ENCODE peak calls at places on chromosomes 11 and 22, in eight cellular contexts. One of them, this sample, is unnamed.

GRCh38 chr22:18954333-18954732 is 18.2 kb upstream of the PRODH start:
- DNase-seq in KBM-7: peak
- DNase-seq in NCI-H1092: peak
- DNase-seq in nephron progenitor cell: peak
- DNase-seq in activated CD8-positive, alpha-beta memory T cell treated with anti-CD3 and anti-CD28 coated beads, Interleukin-2, amount 50 U/mL, for 48 hours: peak
- DNase-seq in HFF-Myc: no peak
- DNase-seq in RPMI7951: peak
- DNase-seq in neural progenitor cell: peak
- DNase-seq in this sample: peak

GRCh38 chr11:111911563-111912401 is at the start of gene CRYAB:
- DNase-seq in neural progenitor cell: peak
- DNase-seq in nephron progenitor cell: peak
- DNase-seq in RPMI7951: peak
- DNase-seq in NCI-H1092: no peak
- DNase-seq in activated CD8-positive, alpha-beta memory T cell treated with anti-CD3 and anti-CD28 coated beads, Interleukin-2, amount 50 U/mL, for 48 hours: no peak
- DNase-seq in HFF-Myc: peak
- DNase-seq in KBM-7: no peak
- DNase-seq in this sample: peak

GRCh38 chr11:18633256-18634139 is 644 bp downstream of the SPTY2D1 start:
- DNase-seq in HFF-Myc: peak
- DNase-seq in NCI-H1092: no peak
- DNase-seq in KBM-7: peak
- DNase-seq in activated CD8-positive, alpha-beta memory T cell treated with anti-CD3 and anti-CD28 coated beads, Interleukin-2, amount 50 U/mL, for 48 hours: no peak
- DNase-seq in neural progenitor cell: no peak
- DNase-seq in RPMI7951: peak
- DNase-seq in nephron progenitor cell: peak
- DNase-seq in this sample: no peak

GRCh38 chr11:44753965-44754645 is 27.3 kb downstream of the TSPAN18 start:
- DNase-seq in neural progenitor cell: no peak
- DNase-seq in RPMI7951: no peak
- DNase-seq in activated CD8-positive, alpha-beta memory T cell treated with anti-CD3 and anti-CD28 coated beads, Interleukin-2, amount 50 U/mL, for 48 hours: no peak
- DNase-seq in NCI-H1092: no peak
- DNase-seq in KBM-7: no peak
- DNase-seq in nephron progenitor cell: no peak
- DNase-seq in HFF-Myc: no peak
- DNase-seq in this sample: no peak

GRCh38 chr11:12118940-12119339 is 8.6 kb downstream of the MICAL2 start:
- DNase-seq in HFF-Myc: no peak
- DNase-seq in RPMI7951: no peak
- DNase-seq in neural progenitor cell: no peak
- DNase-seq in activated CD8-positive, alpha-beta memory T cell treated with anti-CD3 and anti-CD28 coated beads, Interleukin-2, amount 50 U/mL, for 48 hours: no peak
- DNase-seq in nephron progenitor cell: peak
- DNase-seq in KBM-7: peak
- DNase-seq in NCI-H1092: no peak
- DNase-seq in this sample: no peak

GRCh38 chr11:132464939-132465338 is 1067.4 kb downstream of the OPCML start:
- DNase-seq in RPMI7951: no peak
- DNase-seq in NCI-H1092: no peak
- DNase-seq in KBM-7: no peak
- DNase-seq in HFF-Myc: no peak
- DNase-seq in activated CD8-positive, alpha-beta memory T cell treated with anti-CD3 and anti-CD28 coated beads, Interleukin-2, amount 50 U/mL, for 48 hours: no peak
- DNase-seq in neural progenitor cell: no peak
- DNase-seq in nephron progenitor cell: no peak
- DNase-seq in this sample: no peak

GRCh38 chr11:125457814-125458343 is 38.2 kb downstream of the FEZ1 start:
- DNase-seq in HFF-Myc: no peak
- DNase-seq in neural progenitor cell: no peak
- DNase-seq in activated CD8-positive, alpha-beta memory T cell treated with anti-CD3 and anti-CD28 coated beads, Interleukin-2, amount 50 U/mL, for 48 hours: no peak
- DNase-seq in RPMI7951: peak
- DNase-seq in NCI-H1092: no peak
- DNase-seq in nephron progenitor cell: peak
- DNase-seq in KBM-7: no peak
- DNase-seq in this sample: peak

GRCh38 chr11:122440783-122441701 is 214.5 kb upstream of the UBASH3B start:
- DNase-seq in HFF-Myc: no peak
- DNase-seq in KBM-7: no peak
- DNase-seq in activated CD8-positive, alpha-beta memory T cell treated with anti-CD3 and anti-CD28 coated beads, Interleukin-2, amount 50 U/mL, for 48 hours: no peak
- DNase-seq in RPMI7951: no peak
- DNase-seq in NCI-H1092: peak
- DNase-seq in neural progenitor cell: peak
- DNase-seq in nephron progenitor cell: peak
- DNase-seq in this sample: peak

GRCh38 chr22:22573047-22573889 is 14.2 kb upstream of the PRAME start:
- DNase-seq in HFF-Myc: no peak
- DNase-seq in NCI-H1092: no peak
- DNase-seq in RPMI7951: peak
- DNase-seq in activated CD8-positive, alpha-beta memory T cell treated with anti-CD3 and anti-CD28 coated beads, Interleukin-2, amount 50 U/mL, for 48 hours: peak
- DNase-seq in KBM-7: no peak
- DNase-seq in nephron progenitor cell: no peak
- DNase-seq in neural progenitor cell: no peak
- DNase-seq in this sample: no peak

GRCh38 chr11:133928628-133929059 is 28.1 kb downstream of the IGSF9B start:
- DNase-seq in neural progenitor cell: no peak
- DNase-seq in NCI-H1092: no peak
- DNase-seq in RPMI7951: peak
- DNase-seq in HFF-Myc: no peak
- DNase-seq in activated CD8-positive, alpha-beta memory T cell treated with anti-CD3 and anti-CD28 coated beads, Interleukin-2, amount 50 U/mL, for 48 hours: peak
- DNase-seq in KBM-7: peak
- DNase-seq in nephron progenitor cell: no peak
- DNase-seq in this sample: no peak

GRCh38 chr22:44363214-44363979 is 50.6 kb upstream of the SHISAL1 start:
- DNase-seq in NCI-H1092: no peak
- DNase-seq in RPMI7951: peak
- DNase-seq in nephron progenitor cell: no peak
- DNase-seq in HFF-Myc: peak
- DNase-seq in KBM-7: no peak
- DNase-seq in neural progenitor cell: no peak
- DNase-seq in activated CD8-positive, alpha-beta memory T cell treated with anti-CD3 and anti-CD28 coated beads, Interleukin-2, amount 50 U/mL, for 48 hours: no peak
- DNase-seq in this sample: no peak

GRCh38 chr11:2913029-2913431 is 16.2 kb downstream of the PHLDA2 start:
- DNase-seq in RPMI7951: peak
- DNase-seq in activated CD8-positive, alpha-beta memory T cell treated with anti-CD3 and anti-CD28 coated beads, Interleukin-2, amount 50 U/mL, for 48 hours: no peak
- DNase-seq in KBM-7: no peak
- DNase-seq in NCI-H1092: no peak
- DNase-seq in neural progenitor cell: no peak
- DNase-seq in HFF-Myc: no peak
- DNase-seq in nephron progenitor cell: no peak
- DNase-seq in this sample: peak

GRCh38 chr22:30801695-30802094 is 107.0 kb downstream of the OSBP2 start:
- DNase-seq in HFF-Myc: no peak
- DNase-seq in NCI-H1092: no peak
- DNase-seq in activated CD8-positive, alpha-beta memory T cell treated with anti-CD3 and anti-CD28 coated beads, Interleukin-2, amount 50 U/mL, for 48 hours: no peak
- DNase-seq in neural progenitor cell: no peak
- DNase-seq in RPMI7951: no peak
- DNase-seq in KBM-7: no peak
- DNase-seq in nephron progenitor cell: no peak
- DNase-seq in this sample: no peak

GRCh38 chr22:23305321-23305910 is 125.1 kb downstream of the BCR start:
- DNase-seq in NCI-H1092: no peak
- DNase-seq in nephron progenitor cell: no peak
- DNase-seq in KBM-7: no peak
- DNase-seq in HFF-Myc: no peak
- DNase-seq in neural progenitor cell: no peak
- DNase-seq in activated CD8-positive, alpha-beta memory T cell treated with anti-CD3 and anti-CD28 coated beads, Interleukin-2, amount 50 U/mL, for 48 hours: no peak
- DNase-seq in RPMI7951: peak
- DNase-seq in this sample: no peak

GRCh38 chr11:13073119-13073981 is 64.2 kb downstream of the RASSF10 start:
- DNase-seq in neural progenitor cell: no peak
- DNase-seq in nephron progenitor cell: no peak
- DNase-seq in RPMI7951: peak
- DNase-seq in activated CD8-positive, alpha-beta memory T cell treated with anti-CD3 and anti-CD28 coated beads, Interleukin-2, amount 50 U/mL, for 48 hours: no peak
- DNase-seq in KBM-7: no peak
- DNase-seq in NCI-H1092: no peak
- DNase-seq in HFF-Myc: no peak
- DNase-seq in this sample: no peak

GRCh38 chr22:35135165-35135564 is 69.2 kb downstream of the ISX start:
- DNase-seq in nephron progenitor cell: no peak
- DNase-seq in neural progenitor cell: peak
- DNase-seq in NCI-H1092: peak
- DNase-seq in KBM-7: no peak
- DNase-seq in RPMI7951: peak
- DNase-seq in HFF-Myc: no peak
- DNase-seq in activated CD8-positive, alpha-beta memory T cell treated with anti-CD3 and anti-CD28 coated beads, Interleukin-2, amount 50 U/mL, for 48 hours: no peak
- DNase-seq in this sample: peak

GRCh38 chr22:22981670-22982571 is 88.4 kb upstream of the GNAZ start:
- DNase-seq in NCI-H1092: no peak
- DNase-seq in KBM-7: no peak
- DNase-seq in activated CD8-positive, alpha-beta memory T cell treated with anti-CD3 and anti-CD28 coated beads, Interleukin-2, amount 50 U/mL, for 48 hours: no peak
- DNase-seq in neural progenitor cell: no peak
- DNase-seq in nephron progenitor cell: no peak
- DNase-seq in HFF-Myc: no peak
- DNase-seq in RPMI7951: no peak
- DNase-seq in this sample: no peak

GRCh38 chr11:59957094-59957493 is 6.7 kb upstream of the OOSP4A start:
- DNase-seq in KBM-7: no peak
- DNase-seq in NCI-H1092: no peak
- DNase-seq in neural progenitor cell: no peak
- DNase-seq in activated CD8-positive, alpha-beta memory T cell treated with anti-CD3 and anti-CD28 coated beads, Interleukin-2, amount 50 U/mL, for 48 hours: no peak
- DNase-seq in HFF-Myc: no peak
- DNase-seq in RPMI7951: no peak
- DNase-seq in nephron progenitor cell: no peak
- DNase-seq in this sample: no peak

GRCh38 chr11:17792161-17792560 is 57.6 kb downstream of the KCNC1 start:
- DNase-seq in RPMI7951: no peak
- DNase-seq in HFF-Myc: no peak
- DNase-seq in activated CD8-positive, alpha-beta memory T cell treated with anti-CD3 and anti-CD28 coated beads, Interleukin-2, amount 50 U/mL, for 48 hours: no peak
- DNase-seq in NCI-H1092: no peak
- DNase-seq in nephron progenitor cell: no peak
- DNase-seq in KBM-7: no peak
- DNase-seq in neural progenitor cell: no peak
- DNase-seq in this sample: no peak

GRCh38 chr11:14073821-14074529 is 111.5 kb downstream of the SPON1 start:
- DNase-seq in HFF-Myc: no peak
- DNase-seq in nephron progenitor cell: no peak
- DNase-seq in neural progenitor cell: peak
- DNase-seq in KBM-7: no peak
- DNase-seq in activated CD8-positive, alpha-beta memory T cell treated with anti-CD3 and anti-CD28 coated beads, Interleukin-2, amount 50 U/mL, for 48 hours: no peak
- DNase-seq in NCI-H1092: no peak
- DNase-seq in RPMI7951: no peak
- DNase-seq in this sample: no peak

GRCh38 chr11:42598341-42598740 is 713.5 kb upstream of the API5 start:
- DNase-seq in activated CD8-positive, alpha-beta memory T cell treated with anti-CD3 and anti-CD28 coated beads, Interleukin-2, amount 50 U/mL, for 48 hours: no peak
- DNase-seq in HFF-Myc: no peak
- DNase-seq in neural progenitor cell: no peak
- DNase-seq in nephron progenitor cell: no peak
- DNase-seq in KBM-7: no peak
- DNase-seq in RPMI7951: no peak
- DNase-seq in NCI-H1092: no peak
- DNase-seq in this sample: no peak

GRCh38 chr11:76805206-76805913 is 22.2 kb downstream of the TSKU start:
- DNase-seq in NCI-H1092: no peak
- DNase-seq in nephron progenitor cell: no peak
- DNase-seq in KBM-7: peak
- DNase-seq in HFF-Myc: no peak
- DNase-seq in activated CD8-positive, alpha-beta memory T cell treated with anti-CD3 and anti-CD28 coated beads, Interleukin-2, amount 50 U/mL, for 48 hours: peak
- DNase-seq in RPMI7951: peak
- DNase-seq in neural progenitor cell: no peak
- DNase-seq in this sample: peak

GRCh38 chr11:70314730-70315129 is 44.2 kb downstream of the PPFIA1 start:
- DNase-seq in NCI-H1092: no peak
- DNase-seq in neural progenitor cell: no peak
- DNase-seq in RPMI7951: no peak
- DNase-seq in activated CD8-positive, alpha-beta memory T cell treated with anti-CD3 and anti-CD28 coated beads, Interleukin-2, amount 50 U/mL, for 48 hours: no peak
- DNase-seq in HFF-Myc: no peak
- DNase-seq in nephron progenitor cell: no peak
- DNase-seq in KBM-7: peak
- DNase-seq in this sample: no peak

GRCh38 chr11:14132312-14132711 is 169.8 kb downstream of the SPON1 start:
- DNase-seq in NCI-H1092: no peak
- DNase-seq in HFF-Myc: no peak
- DNase-seq in neural progenitor cell: no peak
- DNase-seq in RPMI7951: no peak
- DNase-seq in nephron progenitor cell: no peak
- DNase-seq in activated CD8-positive, alpha-beta memory T cell treated with anti-CD3 and anti-CD28 coated beads, Interleukin-2, amount 50 U/mL, for 48 hours: no peak
- DNase-seq in KBM-7: no peak
- DNase-seq in this sample: no peak

GRCh38 chr22:17105143-17106129 is 15.7 kb downstream of the TMEM121B start:
- DNase-seq in nephron progenitor cell: no peak
- DNase-seq in activated CD8-positive, alpha-beta memory T cell treated with anti-CD3 and anti-CD28 coated beads, Interleukin-2, amount 50 U/mL, for 48 hours: no peak
- DNase-seq in RPMI7951: no peak
- DNase-seq in HFF-Myc: no peak
- DNase-seq in NCI-H1092: no peak
- DNase-seq in neural progenitor cell: no peak
- DNase-seq in KBM-7: no peak
- DNase-seq in this sample: peak

GRCh38 chr11:19907008-19907579 is 194.5 kb downstream of the NAV2 start:
- DNase-seq in nephron progenitor cell: no peak
- DNase-seq in RPMI7951: no peak
- DNase-seq in neural progenitor cell: no peak
- DNase-seq in HFF-Myc: no peak
- DNase-seq in NCI-H1092: no peak
- DNase-seq in activated CD8-positive, alpha-beta memory T cell treated with anti-CD3 and anti-CD28 coated beads, Interleukin-2, amount 50 U/mL, for 48 hours: no peak
- DNase-seq in KBM-7: no peak
- DNase-seq in this sample: no peak

This sample was measured in H7.